ENCODE peak calls at places on chromosomes 3 and 15, in seven cellular contexts. F is retinal pigment epithelial cell, S is choroid plexus epithelial cell, T is GM12865, C is progenitor cell of endocrine pancreas, U is spleen, A is adrenal gland. J is an unnamed sample.

GRCh38 chr3:152281032-152281713 is 12.4 kb downstream of the MBNL1 start:
- DNase-seq in T (peak; percentile 81), A (no peak), S (peak; percentile 31), C (no peak), U (no peak), F (no peak), J (no peak)

GRCh38 chr3:71133874-71134273 is 449.7 kb downstream of the FOXP1 start:
- DNase-seq in F (no peak), A (no peak), C (no peak), U (no peak), S (no peak), T (no peak), J (no peak)

GRCh38 chr3:31066999-31067398 is 172.5 kb upstream of the GADL1 start:
- DNase-seq in F (peak; percentile 79), C (no peak), S (peak; percentile 92), A (peak; percentile 82), U (no peak), T (no peak), J (peak; percentile 98)

GRCh38 chr3:53045784-53046170 is at the start of gene SFMBT1:
- DNase-seq in S (peak; percentile 60), F (no peak), T (peak; percentile 89), U (peak; percentile 91), A (peak; percentile 59), C (peak; percentile 57), J (peak; percentile 46)

GRCh38 chr3:57646723-57647122 is 46.2 kb downstream of the DENND6A start:
- DNase-seq in S (peak; percentile 82), T (no peak), F (peak; percentile 14), C (no peak), A (no peak), U (no peak), J (peak; percentile 36)

GRCh38 chr15:38707802-38708671 is 143.4 kb upstream of the RASGRP1 start:
- DNase-seq in T (peak; percentile 69), C (peak; percentile 18), S (peak; percentile 85), F (no peak), A (no peak), U (no peak), J (peak; percentile 68)

GRCh38 chr3:32759342-32759741 is 58.5 kb upstream of the TRIM71 start:
- DNase-seq in U (no peak), A (no peak), T (no peak), S (no peak), C (no peak), F (no peak), J (no peak)

GRCh38 chr3:188179006-188179966 is 25.3 kb downstream of the LPP start:
- DNase-seq in A (peak; percentile 22), T (no peak), U (no peak), F (no peak), S (peak; percentile 51), C (no peak), J (no peak)

GRCh38 chr3:148269816-148270215 is 427.9 kb upstream of the AGTR1 start:
- DNase-seq in U (no peak), S (peak; percentile 3), A (no peak), C (no peak), T (no peak), F (no peak), J (no peak)

GRCh38 chr15:33150516-33150915 is 44.0 kb downstream of the FMN1 start:
- DNase-seq in C (no peak), F (peak; percentile 80), T (no peak), U (no peak), S (no peak), A (no peak), J (no peak)

GRCh38 chr15:49847937-49848823 is 227.3 kb downstream of the DTWD1 start:
- DNase-seq in F (no peak), C (no peak), T (no peak), A (no peak), U (no peak), S (peak; percentile 96), J (peak; percentile 89)

GRCh38 chr15:96358006-96358794 is 27.7 kb downstream of the NR2F2 start:
- DNase-seq in C (no peak), F (no peak), S (peak; percentile 17), U (no peak), T (no peak), A (no peak), J (no peak)

GRCh38 chr3:49397470-49397869 is 14.3 kb downstream of the RHOA start:
- DNase-seq in A (no peak), U (no peak), S (peak; percentile 71), C (no peak), T (peak; percentile 34), F (no peak), J (no peak)

DNA sequence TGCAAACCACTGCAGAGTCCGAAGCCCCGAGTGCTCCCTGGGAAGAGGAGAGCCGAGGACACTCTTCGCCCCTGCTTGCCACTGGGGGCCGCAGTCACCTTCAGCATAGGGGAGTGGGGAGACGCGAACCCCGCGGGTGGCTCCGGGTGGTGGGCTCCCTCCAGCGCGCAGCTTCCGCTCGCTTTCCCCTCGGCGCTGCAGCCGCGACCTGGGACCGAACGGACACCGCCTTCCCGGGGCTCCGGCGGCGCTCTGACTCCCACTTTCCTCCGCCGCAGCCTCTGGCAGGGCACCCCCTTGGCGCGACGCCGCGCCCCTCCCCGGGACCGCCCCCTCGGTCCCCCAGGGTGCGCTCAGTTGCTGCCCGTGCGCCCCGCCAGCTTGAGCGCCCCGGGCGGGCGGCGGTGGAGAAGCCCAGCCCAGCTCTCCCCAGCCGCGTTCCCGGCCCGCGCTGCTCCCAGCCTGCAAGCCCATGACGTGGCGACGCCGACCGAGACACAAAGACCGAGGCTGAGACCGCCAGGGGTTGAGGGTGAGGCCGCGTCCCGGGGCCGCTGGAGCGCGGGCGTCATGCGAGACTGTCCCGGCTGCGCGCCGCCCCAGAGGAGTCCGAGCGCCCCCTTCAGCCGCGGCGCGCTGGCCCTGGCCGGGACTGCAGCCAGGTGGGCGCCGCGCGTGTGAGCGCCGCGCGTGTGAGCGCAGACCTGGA is at the start of gene MINAR1:
- DNase-seq in F (peak; percentile 15), C (peak; percentile 66), T (no peak), S (peak; percentile 50), U (no peak), A (peak; percentile 69), J (no peak)
- TF ChIP-seq CTCF in F (peak; percentile 10), C (peak; percentile 52), T (no peak), S (peak; percentile 11), U (no peak), A (no peak), J (no peak)

GRCh38 chr3:189512039-189512438 is 119.2 kb upstream of the TP63 start:
- DNase-seq in T (peak; percentile 65), U (no peak), S (no peak), A (no peak), F (peak; percentile 34), C (no peak), J (no peak)
- TF ChIP-seq CTCF in T (no peak), U (no peak), S (no peak), A (no peak), F (no peak), C (no peak), J (no peak)

GRCh38 chr15:84883916-84884781 is at the start of gene SLC28A1:
- DNase-seq in U (no peak), S (no peak), F (no peak), A (no peak), T (no peak), C (no peak), J (no peak)

GRCh38 chr15:84887928-84888327 is 3.5 kb downstream of the SLC28A1 start:
- DNase-seq in A (no peak), T (peak; percentile 9), S (no peak), C (no peak), F (no peak), U (no peak), J (no peak)

GRCh38 chr15:84886984-84887299 is 2.5 kb downstream of the SLC28A1 start:
- DNase-seq in C (no peak), U (no peak), T (no peak), S (no peak), A (no peak), F (no peak), J (no peak)

GRCh38 chr15:84888639-84889038 is 4.2 kb downstream of the SLC28A1 start:
- DNase-seq in U (no peak), C (no peak), A (no peak), S (no peak), T (no peak), F (no peak), J (no peak)

GRCh38 chr15:84886211-84886983 is 1.9 kb downstream of the SLC28A1 start:
- DNase-seq in T (no peak), C (no peak), A (no peak), U (no peak), F (no peak), S (no peak), J (no peak)
- TF ChIP-seq CTCF in T (no peak), C (no peak), A (no peak), U (no peak), F (no peak), S (no peak), J (no peak)

DNA sequence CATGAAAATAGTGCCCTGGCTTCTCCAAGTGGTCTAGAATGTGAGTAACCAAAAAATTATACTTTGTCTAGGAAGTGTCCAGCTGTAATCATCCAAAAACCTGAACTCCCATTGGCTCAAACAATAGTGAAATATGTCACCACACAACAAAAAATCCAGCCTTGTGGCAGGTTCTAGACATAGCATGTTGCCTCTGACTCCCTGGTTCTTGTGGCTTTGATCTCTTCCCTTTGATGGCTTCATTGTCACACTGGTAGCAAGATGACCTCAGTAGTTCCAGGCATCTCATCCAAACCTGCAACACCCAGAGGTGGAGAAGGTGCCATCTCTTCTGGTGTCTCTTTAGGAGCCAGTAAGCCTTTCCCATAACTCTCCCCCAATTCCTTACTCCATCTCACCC is 74.7 kb downstream of the CMSS1 start:
- DNase-seq in A (no peak), C (no peak), T (no peak), F (no peak), S (no peak), U (no peak), J (no peak)
- TF ChIP-seq CTCF in A (no peak), C (no peak), T (no peak), F (no peak), S (peak; percentile 4), U (no peak), J (no peak)

DNA sequence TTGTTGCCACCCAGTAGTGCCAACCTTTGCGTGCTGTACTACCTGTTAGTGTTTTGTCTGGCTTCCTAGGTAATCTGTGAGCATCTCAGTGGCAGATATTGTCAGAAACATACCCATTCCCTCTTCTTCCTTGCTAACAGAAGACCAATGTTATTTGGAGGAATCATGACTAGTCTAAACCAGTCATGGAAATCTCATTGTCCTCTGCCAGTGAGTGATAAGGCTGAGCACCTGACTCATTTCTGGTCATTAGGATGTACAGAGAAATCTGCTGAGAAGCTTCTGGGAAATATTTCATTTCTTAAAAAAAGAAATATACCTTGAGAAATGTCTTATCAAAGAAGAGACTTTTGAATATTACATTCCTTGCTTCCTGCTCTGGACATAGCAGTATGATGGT is 70.1 kb upstream of the CDV3 start:
- DNase-seq in T (no peak), S (no peak), C (no peak), A (no peak), F (no peak), U (no peak), J (no peak)
- TF ChIP-seq CTCF in T (no peak), S (no peak), C (no peak), A (no peak), F (no peak), U (no peak), J (no peak)

GRCh38 chr3:77420316-77420715 is 380.4 kb downstream of the ROBO2 start:
- DNase-seq in S (no peak), T (no peak), F (no peak), U (no peak), C (no peak), A (no peak), J (no peak)
- TF ChIP-seq CTCF in S (no peak), T (no peak), F (no peak), U (no peak), C (no peak), A (no peak), J (no peak)

J was measured in MCF 10A.